ENCODE peak calls at places on chromosomes 2 and 18, in five cellular contexts. G, X, B, C and Z are unnamed samples.

GRCh38 chr2:62597323-62597722 is 91.3 kb upstream of the TMEM17 start:
- DNase-seq in G (no peak), X (no peak), B (peak; percentile 49), C (no peak), Z (peak; percentile 41)

GRCh38 chr2:8229546-8229986 is 452.3 kb upstream of the ID2 start:
- DNase-seq in G (peak; percentile 2), X (no peak), B (peak; percentile 53), C (no peak), Z (peak; percentile 72)

GRCh38 chr2:112004246-112004645 is 50.8 kb upstream of the TMEM87B start:
- DNase-seq in G (no peak), X (no peak), B (no peak), C (no peak), Z (no peak)

GRCh38 chr2:27303093-27304025 is 4.9 kb downstream of the UCN start:
- DNase-seq in G (peak; percentile 3), X (peak; percentile 51), B (no peak), C (peak; percentile 86), Z (no peak)

GRCh38 chr18:11260963-11261441 is 111.6 kb upstream of the PIEZO2 start:
- DNase-seq in G (no peak), X (no peak), B (no peak), C (no peak), Z (no peak)

GRCh38 chr2:126998486-126998885 is 99.8 kb downstream of the TEX51 start:
- DNase-seq in G (no peak), X (no peak), B (no peak), C (no peak), Z (no peak)

GRCh38 chr2:230067990-230068657 is 600 bp downstream of the SLC16A14 start:
- DNase-seq in G (peak; percentile 36), X (peak; percentile 57), B (no peak), C (peak; percentile 7), Z (no peak)

GRCh38 chr2:136238552-136239346 is 120.8 kb upstream of the CXCR4 start:
- DNase-seq in G (peak; percentile 19), X (no peak), B (no peak), C (no peak), Z (no peak)

GRCh38 chr2:9207641-9208301 is 1.2 kb downstream of the ASAP2 start:
- DNase-seq in G (no peak), X (no peak), B (no peak), C (peak; percentile 57), Z (no peak)

GRCh38 chr2:181058378-181059269 is 78.2 kb downstream of the UBE2E3 start:
- DNase-seq in G (no peak), X (no peak), B (no peak), C (no peak), Z (no peak)

GRCh38 chr2:239089884-239090283 is 242.0 kb downstream of the TWIST2 start:
- DNase-seq in G (no peak), X (no peak), B (no peak), C (no peak), Z (no peak)